ENCODE peak calls at places on chromosomes 13 and 19, in ten cellular contexts. O, Q, A, X, U, Y, E, F, W and S are unnamed samples. For H3K36me3, the result is how much of the 10 kb centered on the place peaks cover.

GRCh38 chr19:55923556-55923955 is 8.6 kb downstream of the NLRP13 start:
- DNase-seq in F (no peak), U (no peak), W (no peak), A (no peak), X (no peak), Y (no peak), O (no peak), Q (no peak), E (no peak), S (no peak)

GRCh38 chr19:8302357-8302691 is 5.8 kb downstream of the CD320 start:
- DNase-seq in W (no peak), X (no peak), Y (peak), O (peak), E (peak), F (no peak), Q (no peak), U (peak), A (peak), S (no peak)

GRCh38 chr19:10852098-10852800 is 4.0 kb downstream of the C19orf38 start:
- DNase-seq in A (no peak), X (no peak), Y (no peak), U (no peak), W (peak), F (no peak), E (no peak), Q (no peak), O (no peak), S (no peak)

GRCh38 chr19:38941979-38942378 is 11.2 kb downstream of the MRPS12 start:
- DNase-seq in Q (no peak), A (no peak), O (no peak), U (no peak), Y (no peak), W (peak), F (no peak), E (no peak), X (no peak), S (no peak)

GRCh38 chr19:13920940-13921744 is 15.1 kb downstream of the CC2D1A start:
- DNase-seq in W (peak), A (no peak), F (peak), Q (no peak), O (no peak), E (no peak), U (no peak), X (no peak), Y (peak), S (peak)

GRCh38 chr13:38888309-38888708 is 102.3 kb downstream of the STOML3 start:
- DNase-seq in W (no peak), F (no peak), Y (no peak), A (no peak), E (no peak), Q (no peak), O (no peak), U (no peak), X (no peak), S (no peak)

GRCh38 chr19:54154603-54155345 is 4.7 kb downstream of the LENG1 start:
- DNase-seq in F (no peak), X (no peak), U (no peak), E (no peak), A (no peak), Y (no peak), O (no peak), W (peak), Q (peak), S (no peak)

GRCh38 chr13:44573790-44574465 is 2.2 kb downstream of the TSC22D1 start:
- DNase-seq in Y (peak), A (no peak), Q (no peak), U (no peak), E (no peak), F (no peak), O (no peak), X (no peak), W (peak), S (peak)

GRCh38 chr13:79455331-79455730 is 25.6 kb upstream of the NDFIP2 start:
- DNase-seq in A (no peak), Y (no peak), O (no peak), E (no peak), X (no peak), W (no peak), Q (no peak), U (no peak), F (no peak), S (no peak)

GRCh38 chr13:80217614-80218456 is 123.1 kb downstream of the SPRY2 start:
- DNase-seq in Y (no peak), Q (no peak), U (no peak), X (no peak), A (no peak), E (no peak), O (no peak), F (peak), W (no peak), S (no peak)

GRCh38 chr19:35004517-35005255 is 4.6 kb downstream of the GRAMD1A start:
- DNase-seq in Q (no peak), E (no peak), Y (no peak), F (no peak), W (peak), A (no peak), O (no peak), U (no peak), X (no peak), S (peak)
- H3K4me3 ChIP-seq in Q (no peak), E (no peak), Y (no peak), F (no peak), W (no peak), A (no peak), O (no peak), U (no peak), X (no peak), S (no peak)

GRCh38 chr13:57634829-57635165 is 3.3 kb downstream of the PCDH17 start:
- DNase-seq in W (no peak), O (no peak), Y (no peak), E (peak), Q (no peak), F (no peak), A (peak), U (peak), X (no peak), S (peak)
- H3K36me3 ChIP-seq in W (under half), O (under half), Y (under half), E (under half), Q (under half), F (under half), A (under half), U (under half), X (under half), S (under half)

DNA sequence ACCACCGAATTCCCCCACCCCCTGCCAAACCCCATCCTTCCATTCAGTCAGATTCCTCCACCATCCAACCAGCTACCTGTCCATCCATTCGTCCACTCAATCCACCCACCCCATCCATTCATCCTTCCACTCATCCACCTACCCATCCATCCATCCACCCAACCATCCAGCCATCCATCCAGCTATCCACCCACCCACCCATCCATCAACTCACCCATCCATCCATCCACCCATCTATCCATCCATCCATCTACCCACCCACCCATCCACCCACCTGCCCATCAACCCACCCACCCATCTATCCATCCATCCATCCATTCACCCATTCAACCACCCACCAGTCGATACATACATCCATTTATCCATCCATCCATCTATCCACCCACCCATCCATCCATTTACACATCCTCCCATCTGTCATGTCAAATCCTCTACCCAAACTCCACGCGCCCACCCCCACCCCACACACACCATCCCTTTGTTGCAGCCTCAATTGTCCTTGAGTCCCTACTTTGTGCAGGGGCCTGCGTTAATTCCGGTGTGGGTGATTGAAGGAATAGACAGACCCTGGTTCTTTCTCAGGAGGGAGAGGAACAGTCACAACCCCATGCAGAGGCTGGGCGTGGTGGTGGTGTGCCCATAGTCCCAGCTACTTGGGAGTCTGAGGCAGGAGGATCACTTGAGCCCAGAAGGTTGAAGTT is 5.3 kb upstream of the SLC5A5 start:
- DNase-seq in X (no peak), Y (no peak), U (no peak), W (peak), A (no peak), O (no peak), Q (no peak), F (no peak), E (no peak), S (no peak)
- H3K4me3 ChIP-seq in X (no peak), Y (no peak), U (no peak), W (no peak), A (no peak), O (no peak), Q (no peak), F (no peak), E (no peak), S (no peak)

DNA sequence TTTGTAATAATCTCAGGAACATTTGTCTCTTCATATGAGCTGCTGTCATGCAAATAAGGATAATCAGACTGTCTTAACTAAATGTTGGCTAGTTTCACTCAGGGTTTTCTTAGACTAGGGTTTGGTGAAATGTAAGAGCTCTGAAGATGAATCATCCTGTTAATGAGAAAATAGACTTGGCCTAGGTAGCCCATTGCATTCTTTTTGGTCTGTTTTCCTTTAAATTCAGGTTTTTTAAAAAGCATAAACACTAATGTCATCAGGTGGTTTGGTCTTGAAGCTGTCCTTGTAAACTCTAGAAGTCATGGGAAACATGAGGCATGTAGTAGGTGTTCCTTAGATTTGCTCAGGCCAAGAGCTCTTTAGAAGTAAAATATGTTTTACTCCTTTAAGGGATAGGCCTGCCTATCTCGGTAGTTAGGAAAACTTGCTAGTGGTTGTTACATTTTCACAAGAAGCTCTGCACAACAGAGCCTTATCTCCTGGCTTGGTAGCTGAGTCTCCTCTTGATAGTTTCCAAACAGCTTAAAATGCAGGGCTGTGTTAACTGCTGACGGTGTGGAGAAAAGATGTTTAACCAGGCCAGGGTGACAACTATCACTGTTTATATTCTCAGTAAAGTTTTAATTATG is 62.0 kb upstream of the C1QTNF9B start:
- DNase-seq in F (no peak), Q (no peak), W (no peak), A (no peak), E (no peak), Y (no peak), O (no peak), X (no peak), U (no peak), S (no peak)
- H3K36me3 ChIP-seq in F (under half), Q (under half), W (under half), A (under half), E (under half), Y (under half), O (under half), X (under half), U (under half), S (under half)

DNA sequence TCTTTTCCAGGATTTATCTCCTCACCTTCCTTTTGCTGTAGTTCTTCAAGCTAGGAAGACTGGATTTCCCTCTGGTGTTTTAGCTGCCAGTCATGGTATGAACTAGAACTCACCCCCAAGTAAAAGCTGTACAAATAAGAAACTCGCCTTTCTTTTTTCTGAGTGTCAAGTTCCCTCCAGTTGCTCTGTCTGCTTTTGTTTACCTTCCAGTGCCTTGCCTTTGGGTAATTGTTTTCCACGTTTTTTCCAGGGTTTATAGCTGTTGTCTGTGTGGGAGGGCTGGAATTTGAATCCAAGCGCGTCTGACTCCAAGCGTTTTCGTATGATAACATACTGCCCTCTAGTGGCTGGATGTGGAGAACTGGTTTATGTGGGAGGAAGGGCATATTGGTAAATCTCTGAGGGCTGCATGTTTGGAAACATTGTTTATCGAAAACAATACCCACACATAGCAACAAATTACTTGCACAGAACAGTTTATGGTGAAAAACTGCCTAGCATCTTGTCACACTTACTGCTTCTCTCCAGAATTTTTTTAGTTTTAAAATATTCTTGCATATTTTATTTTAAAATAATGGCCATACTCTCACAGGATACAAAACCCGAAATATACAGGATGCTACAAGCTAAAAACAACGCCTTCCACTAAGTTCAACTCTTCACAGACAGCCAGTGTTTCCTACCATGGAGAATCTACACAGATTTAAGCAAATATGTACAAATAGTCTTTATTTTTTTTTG is 19.2 kb downstream of the RCN3 start:
- DNase-seq in F (peak), X (peak), Y (peak), Q (peak), W (peak), O (no peak), U (peak), E (peak), A (peak), S (peak)
- H3K4me3 ChIP-seq in F (no peak), X (no peak), Y (no peak), Q (peak), W (no peak), O (no peak), U (no peak), E (no peak), A (no peak), S (no peak)

GRCh38 chr19:42198676-42199439 is 18.6 kb downstream of the DEDD2 start:
- DNase-seq in F (no peak), Y (no peak), O (no peak), Q (peak), U (no peak), X (no peak), A (no peak), E (no peak), W (peak), S (no peak)

GRCh38 chr19:42200116-42200740 is 17.2 kb downstream of the DEDD2 start:
- DNase-seq in W (peak), X (no peak), F (no peak), Q (no peak), A (no peak), Y (no peak), O (no peak), E (no peak), U (no peak), S (peak)

GRCh38 chr19:42199440-42200115 is 17.9 kb downstream of the DEDD2 start:
- DNase-seq in A (no peak), U (no peak), W (peak), F (no peak), O (peak), X (no peak), E (no peak), Q (peak), Y (peak), S (peak)

GRCh38 chr19:42196011-42197001 is 21.2 kb downstream of the DEDD2 start:
- DNase-seq in Q (no peak), W (peak), X (no peak), E (no peak), Y (peak), A (no peak), F (no peak), U (no peak), O (no peak), S (peak)

GRCh38 chr19:42197375-42197817 is 20.1 kb downstream of the DEDD2 start:
- DNase-seq in O (no peak), X (no peak), E (no peak), F (no peak), Y (no peak), Q (no peak), U (no peak), W (peak), A (no peak), S (peak)
- H3K36me3 ChIP-seq in O (under half), X (under half), E (under half), F (under half), Y (half or more), Q (under half), U (under half), W (under half), A (under half), S (under half)

GRCh38 chr19:48501961-48502719 is 9.5 kb downstream of the LMTK3 start:
- DNase-seq in W (peak), O (no peak), U (peak), E (no peak), X (peak), Y (peak), A (peak), Q (peak), F (peak), S (peak)
- H3K4me3 ChIP-seq in W (no peak), O (no peak), U (no peak), E (no peak), X (peak), Y (peak), A (no peak), Q (peak), F (peak), S (peak)

DNA sequence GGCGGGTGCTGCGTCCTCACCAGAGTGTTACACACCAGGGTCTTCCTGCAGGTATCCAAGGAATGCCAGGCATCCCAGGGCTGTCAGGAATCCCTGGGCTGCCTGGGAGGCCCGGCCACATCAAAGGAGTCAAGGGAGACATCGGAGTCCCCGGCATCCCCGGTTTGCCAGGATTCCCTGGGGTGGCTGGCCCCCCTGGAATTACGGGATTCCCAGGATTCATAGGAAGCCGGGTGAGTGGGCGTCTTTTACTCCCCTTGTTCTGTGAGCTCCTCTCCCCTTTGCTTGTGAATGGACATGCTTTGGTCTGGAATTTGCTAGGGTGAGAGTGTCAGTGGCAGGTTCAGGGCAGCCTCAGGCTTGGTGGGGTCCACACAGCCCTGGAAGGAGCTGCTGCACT is 75.9 kb downstream of the RAB20 start:
- DNase-seq in O (no peak), U (no peak), F (peak), A (no peak), E (no peak), Y (no peak), Q (no peak), W (no peak), X (no peak), S (peak)
- H3K36me3 ChIP-seq in O (half or more), U (half or more), F (half or more), A (under half), E (under half), Y (under half), Q (under half), W (half or more), X (under half), S (under half)

GRCh38 chr19:36151144-36152051 is 849 bp downstream of the COX7A1 start:
- DNase-seq in W (peak), U (peak), F (no peak), Y (no peak), A (peak), Q (no peak), O (peak), E (peak), X (no peak), S (peak)

GRCh38 chr19:36150586-36150985 is 1.7 kb downstream of the COX7A1 start:
- DNase-seq in Y (no peak), F (no peak), X (no peak), U (no peak), O (no peak), Q (no peak), A (no peak), W (no peak), E (no peak), S (peak)

GRCh38 chr19:36149673-36150406 is 2.4 kb downstream of the COX7A1 start:
- DNase-seq in E (no peak), F (no peak), W (peak), O (peak), Q (no peak), Y (no peak), U (no peak), A (no peak), X (no peak), S (no peak)

GRCh38 chr19:36152061-36152885 is at the start of gene COX7A1:
- DNase-seq in X (no peak), W (peak), E (peak), F (no peak), Y (no peak), Q (no peak), U (peak), O (peak), A (peak), S (peak)

DNA sequence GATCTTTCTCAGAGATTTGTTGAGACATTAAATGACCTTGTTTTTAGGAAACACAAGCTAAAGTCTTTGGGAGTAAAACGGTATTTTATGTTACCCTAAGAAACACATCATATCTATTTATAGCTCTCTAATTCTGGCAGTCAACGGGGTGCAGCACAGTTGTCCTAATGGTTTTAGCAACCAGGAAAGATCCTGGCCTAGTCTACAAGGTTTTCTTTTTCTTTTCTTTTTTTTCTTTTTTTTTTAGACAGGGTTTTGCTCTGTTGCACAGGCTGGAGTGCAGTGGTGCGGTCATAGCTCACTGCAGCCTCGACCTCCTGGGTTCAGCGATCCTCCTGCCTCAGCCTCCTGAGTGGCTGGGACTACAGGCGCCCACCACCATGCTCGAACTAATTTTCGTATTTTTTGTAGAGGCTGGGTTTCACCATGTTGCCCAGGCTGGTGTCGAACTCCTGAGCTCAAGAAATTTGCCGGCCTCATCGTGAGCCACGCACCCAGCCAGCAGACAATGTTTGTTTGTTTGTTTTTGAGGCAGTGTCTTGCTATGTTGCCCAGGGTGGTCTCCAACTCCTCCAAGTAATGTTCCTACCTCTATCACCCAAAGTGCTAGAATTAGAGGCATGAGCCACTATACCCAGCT is 759 bp upstream of the COX7A1 start:
- DNase-seq in Y (no peak), W (peak), F (no peak), A (no peak), U (no peak), E (no peak), O (no peak), Q (no peak), X (no peak), S (no peak)
- H3K4me3 ChIP-seq in Y (no peak), W (peak), F (no peak), A (no peak), U (peak), E (peak), O (peak), Q (no peak), X (no peak), S (peak)